ENCODE peak calls at places on chromosomes 1 and 21, in six cellular contexts. B is K562, O is HCT116, I is HepG2, Z is H1, N is GM12878. H is an unnamed sample.

GRCh38 chr1:156657161-156657970 is 15.4 kb downstream of the BCAN start:
- DNase-seq in N (no peak), Z (peak), I (no peak), B (peak), O (no peak), H (no peak)

GRCh38 chr1:83901547-83902155 is 97.3 kb downstream of the TTLL7 start:
- DNase-seq in Z (no peak), I (peak), N (no peak), O (no peak), B (peak), H (no peak)

GRCh38 chr1:55285849-55286248 is 70.7 kb upstream of the USP24 start:
- DNase-seq in I (no peak), O (peak), N (no peak), B (no peak), Z (no peak), H (no peak)

GRCh38 chr1:30923597-30923996 is 15.0 kb upstream of the SDC3 start:
- DNase-seq in I (no peak), Z (no peak), B (no peak), O (no peak), N (no peak), H (no peak)

GRCh38 chr1:245266105-245266504 is 111.3 kb downstream of the KIF26B start:
- DNase-seq in N (no peak), B (no peak), Z (no peak), I (no peak), O (no peak), H (no peak)

GRCh38 chr1:11527541-11528452 is 48.8 kb downstream of the DISP3 start:
- DNase-seq in I (no peak), Z (no peak), O (no peak), N (no peak), B (no peak), H (no peak)

GRCh38 chr1:19124273-19124672 is 85.8 kb downstream of the UBR4 start:
- DNase-seq in Z (no peak), O (no peak), B (no peak), N (no peak), I (no peak), H (no peak)

GRCh38 chr1:89489037-89489729 is 35.4 kb upstream of the LRRC8B start:
- DNase-seq in N (no peak), Z (no peak), B (no peak), I (no peak), O (no peak), H (no peak)

GRCh38 chr1:193473932-193474331 is 287.5 kb upstream of the B3GALT2 start:
- DNase-seq in B (no peak), O (no peak), Z (no peak), N (no peak), I (no peak), H (no peak)

GRCh38 chr1:159076753-159077656 is at the start of gene AIM2:
- DNase-seq in O (no peak), Z (no peak), I (no peak), N (peak), B (peak), H (no peak)

GRCh38 chr1:94783342-94784264 is 36.6 kb upstream of the SLC44A3 start:
- DNase-seq in Z (no peak), I (no peak), N (no peak), O (no peak), B (no peak), H (no peak)

GRCh38 chr1:234007684-234008083 is 103.2 kb downstream of the SLC35F3 start:
- DNase-seq in I (no peak), O (no peak), N (no peak), B (no peak), Z (no peak), H (no peak)

GRCh38 chr21:36785615-36786014 is 86.7 kb downstream of the SIM2 start:
- DNase-seq in O (no peak), I (no peak), Z (no peak), N (no peak), B (no peak), H (no peak)

GRCh38 chr1:76256289-76257223 is 182.0 kb downstream of the ST6GALNAC3 start:
- DNase-seq in Z (no peak), I (no peak), N (no peak), O (no peak), B (no peak), H (no peak)

GRCh38 chr1:32307313-32307712 is 15.4 kb downstream of the HDAC1 start:
- DNase-seq in I (no peak), Z (no peak), N (no peak), O (no peak), B (peak), H (no peak)

GRCh38 chr1:42951588-42951987 is 7.1 kb downstream of the SLC2A1 start:
- DNase-seq in Z (no peak), O (no peak), N (no peak), I (no peak), B (no peak), H (no peak)

GRCh38 chr1:56617141-56617540 is 28.0 kb upstream of the PRKAA2 start:
- DNase-seq in N (no peak), O (no peak), I (no peak), Z (no peak), B (no peak), H (no peak)

GRCh38 chr1:180488661-180489060 is 13.7 kb downstream of the ACBD6 start:
- DNase-seq in N (no peak), O (no peak), B (no peak), Z (no peak), I (no peak), H (no peak)

GRCh38 chr1:16145030-16145987 is 10.6 kb downstream of the EPHA2 start:
- DNase-seq in O (peak), B (no peak), I (peak), Z (peak), N (no peak), H (no peak)

GRCh38 chr1:81174052-81174451 is 626.7 kb upstream of the ADGRL2 start:
- DNase-seq in O (no peak), B (no peak), I (no peak), Z (no peak), N (no peak), H (no peak)

GRCh38 chr1:170296642-170297041 is 150.9 kb downstream of the NTMT2 start:
- DNase-seq in Z (no peak), N (no peak), B (no peak), O (peak), I (no peak), H (no peak)

GRCh38 chr1:168759077-168759476 is 30.1 kb upstream of the DPT start:
- DNase-seq in B (no peak), I (no peak), O (no peak), N (no peak), Z (no peak), H (no peak)

GRCh38 chr1:15094056-15094455 is 59.5 kb upstream of the TMEM51 start:
- DNase-seq in Z (no peak), O (no peak), B (no peak), I (no peak), N (no peak), H (no peak)

GRCh38 chr1:94886361-94886760 is 40.5 kb downstream of the CNN3 start:
- DNase-seq in B (no peak), I (no peak), Z (no peak), N (no peak), O (no peak), H (no peak)

GRCh38 chr1:158095737-158096335 is 84.9 kb upstream of the CD1D start:
- DNase-seq in Z (peak), B (peak), I (no peak), O (no peak), N (no peak), H (no peak)

GRCh38 chr1:33943978-33944377 is 80.1 kb downstream of the HMGB4 start:
- DNase-seq in I (no peak), O (no peak), Z (no peak), N (no peak), B (no peak), H (no peak)

GRCh38 chr1:160623860-160624259 is 23.0 kb downstream of the SLAMF1 start:
- DNase-seq in N (no peak), I (no peak), B (no peak), Z (no peak), O (no peak), H (no peak)

GRCh38 chr1:43908858-43909257 is 24.7 kb upstream of the ARTN start:
- DNase-seq in O (no peak), B (no peak), I (no peak), Z (no peak), N (no peak), H (no peak)

GRCh38 chr1:199113265-199113869 is 474.5 kb downstream of the PTPRC start:
- DNase-seq in I (peak), Z (peak), B (no peak), O (peak), N (peak), H (peak)

GRCh38 chr1:56506314-56506743 is 73.0 kb downstream of the PLPP3 start:
- DNase-seq in B (no peak), Z (no peak), N (no peak), I (no peak), O (no peak), H (no peak)

GRCh38 chr1:154970631-154971340 is at the start of gene SHC1:
- DNase-seq in O (no peak), Z (peak), B (peak), I (peak), N (no peak), H (peak)

GRCh38 chr1:65372557-65372956 is 47.9 kb upstream of the LEPR start:
- DNase-seq in N (no peak), O (no peak), Z (no peak), I (no peak), B (peak), H (no peak)

GRCh38 chr21:45259206-45259795 is 28.4 kb downstream of the POFUT2 start:
- DNase-seq in O (no peak), N (no peak), B (no peak), I (no peak), Z (peak), H (no peak)

GRCh38 chr1:241156231-241156965 is 200.6 kb downstream of the RGS7 start:
- DNase-seq in B (no peak), N (no peak), I (no peak), Z (no peak), O (no peak), H (no peak)

GRCh38 chr1:93888900-93889299 is 9.9 kb upstream of the DNTTIP2 start:
- DNase-seq in I (no peak), N (no peak), O (no peak), B (no peak), Z (no peak), H (no peak)

GRCh38 chr1:153612755-153613331 is at the start of gene S100A16:
- DNase-seq in N (no peak), I (no peak), Z (peak), O (peak), B (no peak), H (no peak)

DNA sequence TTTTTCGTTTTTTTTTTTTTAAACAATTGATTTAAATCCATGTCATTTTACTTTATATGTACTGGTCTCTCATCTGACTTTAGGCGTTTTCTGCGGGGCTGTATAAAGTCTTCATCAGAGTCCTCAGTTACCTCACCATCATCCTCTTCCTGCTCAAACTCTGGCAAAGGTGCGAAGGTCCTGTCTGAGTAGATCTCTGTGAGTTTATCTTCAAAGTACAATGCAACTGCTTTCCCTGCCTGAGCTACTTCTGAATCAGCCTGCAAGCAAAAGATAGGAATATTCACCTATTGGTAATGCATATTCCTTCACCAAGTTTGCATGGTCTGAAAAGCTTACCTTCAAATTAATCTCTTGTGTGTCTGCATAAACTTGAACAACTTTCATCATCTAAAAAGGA is 113.4 kb downstream of the TRIM33 start:
- DNase-seq in O (no peak), B (peak), N (no peak), Z (no peak), I (no peak), H (no peak)
- TF ChIP-seq ZNF274 in O (no peak), B (no peak), N (no peak), Z (no peak), I (no peak), H (no peak)

GRCh38 chr1:235244969-235245592 is 82.9 kb downstream of the ARID4B start:
- DNase-seq in I (no peak), B (no peak), N (no peak), O (no peak), Z (no peak), H (no peak)
- TF ChIP-seq ZNF274 in I (no peak), B (no peak), N (no peak), O (no peak), Z (no peak), H (no peak)

DNA sequence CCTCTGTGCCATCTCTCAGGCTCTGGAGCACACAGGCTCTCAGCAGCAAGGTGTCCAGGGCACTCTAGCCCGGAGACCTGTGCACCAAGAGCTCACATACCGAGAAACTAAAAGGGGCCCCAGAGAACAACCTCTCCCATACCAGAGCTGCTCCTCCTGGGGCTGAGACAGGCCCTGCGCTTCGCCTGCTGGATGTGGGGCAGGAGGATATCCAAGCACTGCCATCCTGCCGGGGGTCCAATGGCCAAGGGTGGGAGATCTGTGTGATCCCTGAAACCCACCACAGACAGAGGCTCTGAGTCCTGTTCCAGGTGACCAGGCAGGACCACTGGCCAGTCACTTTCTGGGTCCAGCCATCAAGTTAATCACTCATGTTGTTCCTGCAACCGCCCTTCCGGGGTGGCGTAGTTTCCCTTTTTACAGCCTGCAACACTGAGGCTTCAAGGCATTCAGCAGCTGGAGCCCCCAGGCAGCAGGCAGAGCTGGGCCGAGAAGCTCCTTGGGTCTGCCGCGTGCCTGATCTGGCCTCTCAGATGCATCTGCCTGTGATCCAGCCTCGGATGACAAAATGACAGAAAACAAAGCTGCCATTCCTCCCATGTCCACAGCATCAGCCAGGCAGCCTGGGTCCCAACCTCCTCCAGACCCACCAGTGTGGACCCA is 36.7 kb upstream of the ACTRT2 start:
- DNase-seq in Z (no peak), I (no peak), B (no peak), N (no peak), O (no peak), H (no peak)
- TF ChIP-seq ZNF274 in Z (no peak), I (no peak), B (no peak), N (no peak), O (no peak), H (no peak)

DNA sequence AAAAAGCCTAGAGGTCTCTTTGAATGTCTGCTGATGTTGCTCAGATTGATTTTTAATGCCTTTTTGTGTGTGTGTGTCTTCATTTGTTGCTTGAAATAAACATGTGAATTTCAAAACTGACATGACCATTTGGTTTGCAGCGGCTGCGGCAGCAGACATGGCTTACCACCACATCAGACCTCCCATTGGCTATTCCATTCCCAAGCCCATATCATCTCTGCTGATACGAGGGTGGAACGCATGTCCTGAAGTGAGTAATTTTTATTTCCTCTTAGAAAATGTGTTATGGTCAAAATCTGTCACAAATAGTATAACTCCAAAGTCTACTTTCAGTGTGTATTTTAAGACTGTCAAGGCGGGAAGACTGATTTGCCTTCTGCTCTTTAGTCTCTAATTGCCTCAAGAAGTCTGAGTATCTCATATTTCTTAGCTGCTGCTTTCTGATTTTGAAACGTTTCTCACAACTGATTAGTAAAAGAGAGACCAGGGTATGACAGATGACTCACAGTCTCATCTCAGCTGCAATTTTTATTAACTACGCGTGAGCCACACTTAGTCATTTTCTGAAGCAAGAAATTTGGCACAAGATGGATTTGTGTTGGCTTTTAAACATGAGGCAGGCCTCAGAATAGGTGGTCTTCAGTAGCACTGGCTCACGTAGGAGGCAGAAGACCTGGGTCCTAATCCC is 49.0 kb downstream of the LRRC53 start:
- DNase-seq in Z (no peak), I (no peak), B (no peak), O (no peak), N (peak), H (no peak)
- TF ChIP-seq ZNF274 in Z (no peak), I (no peak), B (no peak), O (no peak), N (no peak), H (no peak)

GRCh38 chr1:205169248-205169647 is 42.3 kb downstream of the DSTYK start:
- DNase-seq in B (no peak), N (no peak), Z (no peak), I (no peak), O (no peak), H (no peak)

GRCh38 chr1:205170532-205171269 is 40.8 kb downstream of the DSTYK start:
- DNase-seq in B (peak), N (no peak), I (no peak), O (no peak), Z (no peak), H (no peak)

GRCh38 chr1:205168291-205168690 is 43.2 kb downstream of the DSTYK start:
- DNase-seq in N (no peak), O (no peak), Z (no peak), I (no peak), B (no peak), H (no peak)

GRCh38 chr1:205171369-205171768 is 40.1 kb downstream of the DSTYK start:
- DNase-seq in B (no peak), N (no peak), I (no peak), Z (no peak), O (no peak), H (no peak)

DNA sequence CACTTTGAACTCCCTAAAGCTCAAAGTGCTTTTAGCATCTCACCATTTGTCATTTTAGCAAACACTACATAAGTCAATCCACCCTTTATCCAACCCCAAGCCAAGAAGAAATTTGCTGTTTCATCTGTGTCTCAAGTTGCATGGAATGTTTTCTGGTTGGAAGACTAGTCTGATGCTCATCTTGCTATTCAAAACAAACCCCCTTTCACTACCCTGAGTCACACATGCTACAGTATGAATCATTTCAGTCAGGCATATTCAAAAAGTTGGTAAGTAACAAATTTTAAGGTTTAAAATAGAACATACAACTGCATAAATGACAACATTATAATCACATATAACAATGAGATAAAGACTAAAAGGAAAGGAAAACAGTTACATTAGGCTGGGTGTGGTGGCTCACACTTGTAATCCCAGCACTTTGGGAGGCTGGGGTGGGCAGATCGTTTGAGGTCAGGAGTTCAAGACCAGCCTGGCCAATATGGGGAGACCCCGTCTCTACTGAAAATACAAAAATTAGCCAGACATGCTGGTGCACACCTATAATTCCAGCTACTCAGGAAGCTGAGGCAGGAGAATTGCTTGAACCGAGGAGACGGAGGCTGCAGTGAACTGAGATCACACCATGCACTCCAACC is 38.7 kb downstream of the DSTYK start:
- DNase-seq in Z (no peak), I (peak), B (peak), N (no peak), O (peak), H (no peak)
- TF ChIP-seq ZNF274 in Z (no peak), I (no peak), B (no peak), N (no peak), O (no peak), H (no peak)

GRCh38 chr1:22207605-22208264 is 64.8 kb upstream of the WNT4 start:
- DNase-seq in I (no peak), B (no peak), O (no peak), N (no peak), Z (no peak), H (no peak)

GRCh38 chr1:22208265-22208972 is 65.5 kb upstream of the WNT4 start:
- DNase-seq in B (peak), I (no peak), Z (peak), O (no peak), N (no peak), H (no peak)

GRCh38 chr1:22210636-22211035 is 67.7 kb upstream of the WNT4 start:
- DNase-seq in O (no peak), Z (no peak), I (no peak), B (no peak), N (no peak), H (no peak)

GRCh38 chr1:22210176-22210575 is 67.3 kb upstream of the WNT4 start:
- DNase-seq in B (no peak), I (no peak), Z (no peak), N (no peak), O (no peak), H (no peak)

DNA sequence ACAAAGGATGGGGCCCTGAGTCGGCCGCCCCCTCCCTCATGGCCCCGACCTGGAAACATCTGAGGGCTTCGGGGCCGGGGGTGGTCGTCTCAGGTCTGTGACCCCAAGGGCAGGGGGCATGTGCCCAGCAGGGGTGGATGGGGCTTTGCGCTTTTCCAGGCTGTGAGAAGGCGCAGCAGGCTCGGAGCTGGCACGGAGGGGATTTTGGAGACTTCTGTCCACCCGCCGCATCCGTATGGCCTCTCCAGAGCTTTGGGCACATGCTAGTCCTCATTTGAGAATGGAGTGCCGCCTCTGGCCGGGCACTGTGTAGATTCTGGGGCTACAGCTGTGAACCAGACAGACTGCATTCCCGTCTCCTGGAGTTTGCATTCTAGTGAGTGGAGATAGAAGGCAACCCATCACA is 66.1 kb upstream of the WNT4 start:
- DNase-seq in N (no peak), I (no peak), Z (peak), B (no peak), O (no peak), H (no peak)
- TF ChIP-seq ZNF274 in N (no peak), I (no peak), Z (no peak), B (no peak), O (no peak), H (no peak)